ENCODE peak calls at places on chromosomes 3 and 15, in five cellular contexts. R is AG08395, E is NCI-H748 treated with DMSO at 0.1 percent for 48 hours, H is NCI-H460, V is retina. O is an unnamed sample.

GRCh38 chr15:91694131-91694828 is 159.2 kb upstream of the SLCO3A1 start:
- DNase-seq in E (no peak), V (no peak), H (no peak), R (peak), O (no peak)

GRCh38 chr3:18951333-18951732 is 197.0 kb upstream of the KCNH8 start:
- DNase-seq in E (no peak), R (no peak), H (no peak), V (no peak), O (no peak)

GRCh38 chr15:35753486-35753885 is 207.5 kb upstream of the DPH6 start:
- DNase-seq in E (no peak), H (no peak), R (peak), V (no peak), O (no peak)

GRCh38 chr15:35003928-35004327 is 15.8 kb upstream of the ZNF770 start:
- DNase-seq in H (no peak), V (no peak), R (no peak), E (no peak), O (no peak)

GRCh38 chr15:56969265-56969895 is 50.9 kb downstream of the TCF12 start:
- DNase-seq in H (no peak), V (no peak), E (no peak), R (no peak), O (no peak)

GRCh38 chr3:52055537-52056351 is 627 bp downstream of the DUSP7 start:
- DNase-seq in H (peak), E (no peak), V (peak), R (no peak), O (no peak)

GRCh38 chr3:62614527-62614926 is 241.2 kb upstream of the FEZF2 start:
- DNase-seq in E (no peak), H (no peak), V (no peak), R (no peak), O (no peak)

GRCh38 chr3:56704706-56705105 is 21.6 kb upstream of the TASOR start:
- DNase-seq in H (no peak), V (no peak), E (no peak), R (no peak), O (no peak)

GRCh38 chr3:4850928-4851265 is 128.3 kb upstream of the BHLHE40 start:
- DNase-seq in R (no peak), E (no peak), V (no peak), H (no peak), O (no peak)

GRCh38 chr3:182973047-182973446 is 7.3 kb downstream of the DCUN1D1 start:
- DNase-seq in H (no peak), E (no peak), V (no peak), R (no peak), O (no peak)